ENCODE peak calls at places on chromosomes 16 and 17, in nine cellular contexts. M is suprapubic skin, U is testis, R is adrenal gland, F is transverse colon, S is stomach, H is spleen, Y is HCT116, G is H1. X is an unnamed sample.

GRCh38 chr17:40022961-40023541 is 7.8 kb downstream of the CSF3 start:
- DNase-seq in S (peak; percentile 61), M (no peak), H (no peak), U (no peak), R (no peak), G (no peak), Y (no peak), F (peak; percentile 54), X (peak; percentile 86)

GRCh38 chr17:17749921-17750320 is 68.7 kb downstream of the RAI1 start:
- DNase-seq in F (peak; percentile 47), R (peak; percentile 47), G (peak; percentile 81), U (peak; percentile 80), M (no peak), H (no peak), S (peak; percentile 48), Y (peak; percentile 42), X (no peak)

GRCh38 chr17:5794881-5795486 is 210.7 kb upstream of the NLRP1 start:
- DNase-seq in F (no peak), S (no peak), H (no peak), U (no peak), Y (no peak), G (no peak), M (no peak), R (no peak), X (no peak)

GRCh38 chr17:63984651-63985386 is 12.1 kb upstream of the SCN4A start:
- DNase-seq in M (peak; percentile 84), R (peak; percentile 74), F (peak; percentile 39), H (no peak), U (peak; percentile 35), G (no peak), S (peak; percentile 30), Y (peak; percentile 64), X (peak; percentile 84)

GRCh38 chr17:45137561-45138305 is 2.2 kb downstream of the ACBD4 start:
- DNase-seq in S (no peak), F (peak; percentile 62), Y (no peak), R (no peak), H (peak; percentile 70), U (no peak), G (no peak), M (no peak), X (no peak)

GRCh38 chr17:35127751-35128514 is 6.5 kb downstream of the FNDC8 start:
- DNase-seq in M (no peak), R (no peak), Y (no peak), U (no peak), G (no peak), H (no peak), F (no peak), S (no peak), X (no peak)

GRCh38 chr17:2828396-2829038 is 32.3 kb downstream of the RAP1GAP2 start:
- DNase-seq in H (peak; percentile 95), R (peak; percentile 74), F (peak; percentile 84), Y (peak; percentile 43), M (peak; percentile 74), G (peak; percentile 99), S (peak; percentile 81), U (peak; percentile 73), X (no peak)

GRCh38 chr17:45702666-45703266 is 81.4 kb upstream of the CRHR1 start:
- DNase-seq in U (no peak), R (no peak), S (no peak), Y (no peak), M (no peak), F (no peak), G (no peak), H (no peak), X (no peak)

GRCh38 chr17:79244665-79245064 is 170.0 kb downstream of the ENGASE start:
- DNase-seq in U (no peak), R (no peak), M (no peak), F (no peak), Y (no peak), G (no peak), H (no peak), S (no peak), X (no peak)

GRCh38 chr17:79243603-79243990 is 169.0 kb downstream of the ENGASE start:
- DNase-seq in G (no peak), U (no peak), F (no peak), R (no peak), S (no peak), Y (no peak), M (no peak), H (no peak), X (no peak)

GRCh38 chr17:79243996-79244395 is 169.4 kb downstream of the ENGASE start:
- DNase-seq in S (no peak), U (no peak), F (no peak), R (no peak), H (no peak), G (no peak), Y (no peak), M (no peak), X (no peak)

GRCh38 chr17:79242873-79243602 is 168.4 kb downstream of the ENGASE start:
- DNase-seq in M (no peak), H (no peak), S (no peak), U (no peak), Y (no peak), R (no peak), G (no peak), F (no peak), X (no peak)

DNA sequence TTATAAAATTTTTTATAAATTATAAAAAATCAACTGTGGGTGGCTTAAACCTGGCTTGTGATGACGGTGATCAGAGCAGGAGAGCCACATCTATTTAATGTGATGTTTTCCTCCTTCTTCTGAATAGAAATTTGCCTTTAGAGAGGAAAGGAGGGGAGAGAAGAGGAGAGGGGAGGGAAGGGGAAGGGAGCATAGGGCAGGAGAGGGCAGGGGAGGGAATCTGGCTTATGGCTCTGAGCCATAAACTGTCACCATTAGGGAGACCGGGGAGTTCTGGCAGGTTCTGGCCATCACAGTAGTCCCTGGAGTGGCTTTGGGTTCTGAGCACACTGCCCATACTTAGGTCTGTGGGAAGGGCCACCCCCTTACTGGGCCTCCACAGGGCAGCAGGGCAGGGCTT is 167.8 kb downstream of the ENGASE start:
- DNase-seq in S (no peak), M (no peak), G (no peak), Y (no peak), R (no peak), F (no peak), U (no peak), H (no peak), X (no peak)
- H3K27me3 ChIP-seq in S (peaks cover 63% of the 10 kb centered on the region), M (peaks cover 51% of the 10 kb centered on the region), G (peaks cover 2% of the 10 kb centered on the region), Y (peaks cover 29% of the 10 kb centered on the region), R (no peaks in the 10 kb centered on the region), F (no peaks in the 10 kb centered on the region), U (no peaks in the 10 kb centered on the region), H (peaks cover 5% of the 10 kb centered on the region), X (peaks cover 16% of the 10 kb centered on the region)

GRCh38 chr16:28213396-28213795 is 1.6 kb upstream of the XPO6 start:
- DNase-seq in F (no peak), G (no peak), H (no peak), R (no peak), M (no peak), S (no peak), U (no peak), Y (no peak), X (no peak)

GRCh38 chr16:28212532-28212873 is 738 bp upstream of the XPO6 start:
- DNase-seq in M (no peak), S (no peak), U (no peak), R (peak; percentile 8), F (no peak), H (no peak), Y (peak; percentile 15), G (no peak), X (no peak)

GRCh38 chr16:28210979-28211505 is 723 bp downstream of the XPO6 start:
- DNase-seq in U (peak; percentile 74), G (peak; percentile 54), F (peak; percentile 77), M (peak; percentile 79), R (peak; percentile 89), Y (no peak), S (peak; percentile 64), H (peak; percentile 94), X (peak; percentile 73)

GRCh38 chr16:28210264-28210663 is 1.5 kb downstream of the XPO6 start:
- DNase-seq in F (no peak), S (no peak), R (no peak), Y (no peak), U (no peak), G (no peak), M (no peak), H (no peak), X (no peak)

GRCh38 chr16:28211758-28212531 is at the start of gene XPO6:
- DNase-seq in S (peak; percentile 98), M (peak; percentile 97), U (peak; percentile 98), R (peak; percentile 97), H (peak; percentile 99), G (peak; percentile 99), Y (peak; percentile 80), F (peak; percentile 98), X (peak; percentile 94)
- TF ChIP-seq POLR2A in S (no peak), M (peak; percentile 66), U (peak; percentile 35), R (peak; percentile 76), H (peak; percentile 29), G (peak; percentile 53), Y (no peak), F (no peak), X (peak; percentile 82)

GRCh38 chr17:12575641-12576040 is 90.0 kb upstream of the MYOCD start:
- DNase-seq in R (no peak), G (no peak), F (no peak), S (no peak), Y (no peak), M (no peak), H (no peak), U (no peak), X (no peak)

GRCh38 chr17:12574525-12574924 is 91.2 kb upstream of the MYOCD start:
- DNase-seq in U (no peak), G (no peak), Y (no peak), S (no peak), M (no peak), R (no peak), H (no peak), F (no peak), X (no peak)

GRCh38 chr17:12580640-12581039 is 85.0 kb upstream of the MYOCD start:
- DNase-seq in H (no peak), R (no peak), M (no peak), G (no peak), Y (no peak), S (no peak), U (no peak), F (no peak), X (no peak)

GRCh38 chr17:12584727-12585126 is 81.0 kb upstream of the MYOCD start:
- DNase-seq in H (no peak), M (no peak), R (no peak), S (no peak), F (no peak), U (no peak), G (no peak), Y (no peak), X (no peak)

DNA sequence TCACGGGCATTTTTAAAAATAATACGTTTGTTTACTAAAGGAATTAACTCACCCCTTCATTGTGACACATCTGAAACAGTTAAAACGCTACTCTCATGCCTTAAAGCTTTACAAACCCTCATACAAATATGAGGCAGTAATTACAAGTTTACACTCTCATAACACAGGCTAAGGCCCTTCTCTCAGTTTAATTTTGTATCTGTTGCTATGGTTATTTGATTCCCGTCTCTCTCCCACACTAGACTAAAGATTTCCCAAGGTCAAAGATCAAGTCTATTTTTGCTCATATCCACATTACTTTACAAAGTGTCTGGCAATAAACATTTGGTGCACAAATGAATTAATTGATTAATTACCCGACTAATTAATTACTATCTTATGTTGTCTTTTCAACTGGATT is 86.4 kb upstream of the MYOCD start:
- DNase-seq in Y (no peak), F (no peak), G (no peak), M (no peak), S (no peak), R (no peak), U (no peak), H (no peak), X (no peak)
- H3K27me3 ChIP-seq in Y (peaks cover 33% of the 10 kb centered on the region), F (no peaks in the 10 kb centered on the region), G (no peaks in the 10 kb centered on the region), M (peaks cover 9% of the 10 kb centered on the region), S (no peaks in the 10 kb centered on the region), R (no peaks in the 10 kb centered on the region), U (no peaks in the 10 kb centered on the region), H (peaks cover 5% of the 10 kb centered on the region), X (no peaks in the 10 kb centered on the region)

DNA sequence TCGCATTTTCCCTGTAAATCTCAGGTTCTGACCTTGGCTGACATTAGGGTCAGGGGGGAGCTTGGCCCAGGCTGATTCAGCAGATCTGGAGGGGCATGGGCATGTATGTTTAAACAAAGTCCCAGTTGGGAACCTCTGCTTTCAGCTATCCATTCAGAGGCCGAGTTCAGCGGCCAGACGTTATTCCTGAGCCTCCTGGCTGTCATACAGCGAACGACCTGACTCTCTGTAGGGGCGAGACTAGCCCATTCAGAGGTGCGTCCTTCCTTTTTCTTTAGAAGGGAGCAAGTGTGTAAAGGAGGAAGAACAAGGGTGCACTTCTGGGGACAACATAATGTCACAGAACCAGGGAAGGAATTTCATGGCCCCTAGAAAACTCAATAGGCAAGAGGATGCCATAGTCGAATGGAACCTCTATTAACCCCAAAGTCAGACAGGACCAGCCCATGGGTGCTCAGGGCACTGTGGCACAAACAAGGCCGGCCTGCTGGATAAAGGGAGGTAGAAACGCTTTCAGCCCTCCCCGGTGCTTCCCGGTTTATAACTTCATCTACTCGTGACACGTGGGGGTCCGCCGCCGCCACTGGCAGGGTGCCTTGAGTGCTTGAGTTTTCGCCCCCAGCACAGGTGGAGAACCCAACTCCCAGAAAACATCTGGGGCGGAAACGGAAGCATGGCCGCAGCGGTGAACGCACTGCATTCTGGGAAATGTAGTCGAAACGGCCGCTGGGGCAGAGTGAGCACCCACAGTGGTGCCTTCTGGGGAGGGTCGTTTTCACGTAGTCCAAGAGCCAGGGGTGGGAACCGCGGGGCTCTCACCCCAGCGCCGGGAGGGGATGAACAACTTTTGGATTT is 33.2 kb upstream of the PLCG2 start:
- DNase-seq in G (peak; percentile 85), F (peak; percentile 75), R (peak; percentile 67), S (peak; percentile 71), H (peak; percentile 95), Y (peak; percentile 42), M (no peak), U (peak; percentile 84), X (peak; percentile 27)
- TF ChIP-seq POLR2A in G (peak; percentile 24), F (no peak), R (no peak), S (no peak), H (no peak), Y (peak; percentile 78), M (no peak), U (no peak), X (no peak)

X was measured in gastrocnemius medialis.